ENCODE peak calls at places on chromosomes 2 and 18, in six cellular contexts. I, Q, K, J, F and G are unnamed samples.

GRCh38 chr18:76347341-76347740 is 147.7 kb downstream of the ZNF516 start:
- DNase-seq in I (no peak), J (no peak), K (no peak), Q (no peak), F (no peak), G (no peak)

GRCh38 chr2:9907402-9907801 is 44.1 kb upstream of the GRHL1 start:
- DNase-seq in F (no peak), I (no peak), J (no peak), Q (no peak), K (no peak), G (no peak)

GRCh38 chr2:142938240-142938639 is 60.8 kb downstream of the KYNU start:
- DNase-seq in I (no peak), K (no peak), F (no peak), Q (no peak), J (no peak), G (no peak)

GRCh38 chr18:2655954-2656236 is 369 bp downstream of the SMCHD1 start:
- DNase-seq in F (no peak), K (no peak), I (no peak), J (no peak), Q (peak), G (no peak)

GRCh38 chr2:15795426-15795825 is 144.9 kb upstream of the MYCN start:
- DNase-seq in J (no peak), K (no peak), I (no peak), Q (no peak), F (no peak), G (no peak)

GRCh38 chr2:101440127-101440738 is 34.7 kb downstream of the RFX8 start:
- DNase-seq in I (no peak), Q (no peak), K (no peak), F (no peak), J (peak), G (no peak)

GRCh38 chr2:180625006-180625844 is 355.2 kb upstream of the UBE2E3 start:
- DNase-seq in I (no peak), K (peak), F (peak), Q (no peak), J (no peak), G (no peak)

GRCh38 chr18:76528477-76529432 is 33.7 kb upstream of the ZNF516 start:
- DNase-seq in K (no peak), J (peak), I (no peak), F (peak), Q (no peak), G (no peak)